ENCODE peak calls at places on chromosomes 6 and 20, in ten cellular contexts. Q, I, V, S, F, C, B, P, T and W are unnamed samples.

GRCh38 chr20:24166127-24166389 is 177.5 kb upstream of the GGTLC1 start:
- DNase-seq in Q (no peak), I (no peak), V (no peak), S (no peak), F (no peak), C (no peak), B (no peak), P (no peak), T (no peak), W (no peak)

GRCh38 chr20:63432577-63433061 is 39.8 kb downstream of the KCNQ2 start:
- DNase-seq in Q (no peak), I (no peak), V (no peak), S (no peak), F (no peak), C (no peak), B (no peak), P (no peak), T (no peak), W (no peak)

GRCh38 chr20:38973546-38974120 is 11.5 kb downstream of the DHX35 start:
- DNase-seq in Q (no peak), I (no peak), V (peak; percentile 72), S (no peak), F (no peak), C (no peak), B (peak; percentile 58), P (no peak), T (peak; percentile 60), W (peak; percentile 38)

GRCh38 chr20:13898012-13898612 is 92.3 kb downstream of the SEL1L2 start:
- DNase-seq in Q (no peak), I (no peak), V (no peak), S (no peak), F (no peak), C (no peak), B (no peak), P (no peak), T (no peak), W (no peak)

GRCh38 chr20:53829706-53830521 is 236.3 kb upstream of the ZNF217 start:
- DNase-seq in Q (no peak), I (peak; percentile 74), V (peak; percentile 72), S (peak; percentile 62), F (no peak), C (no peak), B (peak; percentile 52), P (no peak), T (peak; percentile 62), W (peak; percentile 56)

GRCh38 chr6:17863971-17864754 is 123.3 kb downstream of the KIF13A start:
- DNase-seq in Q (no peak), I (no peak), V (peak; percentile 34), S (peak; percentile 77), F (no peak), C (peak; percentile 97), B (peak; percentile 71), P (no peak), T (peak; percentile 85), W (peak; percentile 88)

GRCh38 chr20:36135159-36135558 is 19.4 kb upstream of the EPB41L1 start:
- DNase-seq in Q (no peak), I (no peak), V (no peak), S (no peak), F (no peak), C (no peak), B (no peak), P (no peak), T (no peak), W (no peak)

GRCh38 chr6:83770910-83771309 is 62.0 kb upstream of the SNAP91 start:
- DNase-seq in Q (no peak), I (no peak), V (no peak), S (no peak), F (no peak), C (no peak), B (no peak), P (no peak), T (no peak), W (no peak)

GRCh38 chr6:29355603-29356002 is 13.1 kb downstream of the OR5V1 start:
- DNase-seq in Q (no peak), I (no peak), V (no peak), S (no peak), F (no peak), C (no peak), B (no peak), P (no peak), T (no peak), W (no peak)

GRCh38 chr6:29354980-29355379 is 13.7 kb downstream of the OR5V1 start:
- DNase-seq in Q (no peak), I (no peak), V (no peak), S (no peak), F (no peak), C (no peak), B (no peak), P (no peak), T (no peak), W (no peak)
- TF ChIP-seq CTCF in Q (no peak), I (no peak), V (no peak), S (no peak), F (no peak), C (no peak), B (no peak), P (no peak), T (no peak), W (no peak)

GRCh38 chr6:11196511-11197174 is 35.8 kb downstream of the NEDD9 start:
- DNase-seq in Q (no peak), I (peak; percentile 76), V (peak; percentile 51), S (no peak), F (no peak), C (no peak), B (peak; percentile 93), P (no peak), T (peak; percentile 76), W (peak; percentile 66)
- H3K4me3 ChIP-seq in Q (no peak overlapping the region), I (peak overlapping the region; percentile 4), V (peak overlapping the region; percentile 43), S (no peak overlapping the region), F (no peak overlapping the region), C (no peak overlapping the region), B (peak overlapping the region; percentile 5), P (no peak overlapping the region), T (peak overlapping the region; percentile 37), W (no peak overlapping the region)

GRCh38 chr20:4815618-4816017 is 93.9 kb downstream of the PRND start:
- DNase-seq in Q (no peak), I (no peak), V (no peak), S (no peak), F (no peak), C (no peak), B (no peak), P (no peak), T (no peak), W (no peak)

GRCh38 chr20:4813839-4814695 is 92.4 kb downstream of the PRND start:
- DNase-seq in Q (no peak), I (no peak), V (no peak), S (no peak), F (no peak), C (no peak), B (no peak), P (peak; percentile 31), T (no peak), W (no peak)

GRCh38 chr20:4814696-4815252 is 93.1 kb downstream of the PRND start:
- DNase-seq in Q (no peak), I (no peak), V (no peak), S (no peak), F (peak; percentile 76), C (no peak), B (no peak), P (peak; percentile 51), T (no peak), W (no peak)

GRCh38 chr20:4819901-4820300 is 98.2 kb downstream of the PRND start:
- DNase-seq in Q (no peak), I (no peak), V (no peak), S (no peak), F (no peak), C (no peak), B (no peak), P (no peak), T (no peak), W (no peak)

DNA sequence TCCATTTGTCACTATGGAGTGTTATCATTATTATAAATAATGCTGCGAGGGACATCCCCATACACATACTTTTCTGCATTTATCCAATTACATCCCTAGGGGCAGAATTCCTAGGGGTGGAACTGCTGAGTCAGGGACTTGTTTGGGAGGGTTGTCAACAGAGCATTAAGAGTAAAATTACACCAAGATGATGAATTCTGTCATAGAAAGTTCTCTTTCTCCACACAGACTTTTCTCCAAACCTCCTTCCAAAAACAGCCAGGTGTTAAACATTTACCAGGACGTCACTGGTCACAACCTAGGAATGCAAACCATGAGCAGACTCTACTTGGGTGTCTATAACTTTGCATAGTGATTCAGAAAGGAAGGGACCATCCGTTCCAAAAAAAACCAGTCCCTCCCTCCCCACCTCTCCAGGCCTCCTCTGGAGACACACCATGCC is 95.5 kb downstream of the PRND start:
- DNase-seq in Q (no peak), I (no peak), V (peak; percentile 6), S (peak; percentile 55), F (no peak), C (no peak), B (no peak), P (no peak), T (peak; percentile 31), W (peak; percentile 42)
- TF ChIP-seq CTCF in Q (no peak), I (peak; percentile 22), V (no peak), S (peak; percentile 37), F (no peak), C (peak; percentile 17), B (no peak), P (no peak), T (no peak), W (peak; percentile 3)

GRCh38 chr6:160040527-160041264 is 71.8 kb downstream of the IGF2R start:
- DNase-seq in Q (no peak), I (no peak), V (no peak), S (no peak), F (no peak), C (no peak), B (no peak), P (no peak), T (no peak), W (no peak)

GRCh38 chr6:160042788-160043301 is 74.0 kb downstream of the IGF2R start:
- DNase-seq in Q (no peak), I (peak; percentile 10), V (peak; percentile 68), S (peak; percentile 77), F (no peak), C (no peak), B (peak; percentile 77), P (no peak), T (peak; percentile 83), W (peak; percentile 82)

GRCh38 chr6:160041608-160042007 is 72.7 kb downstream of the IGF2R start:
- DNase-seq in Q (no peak), I (peak; percentile 35), V (peak; percentile 88), S (peak; percentile 94), F (peak; percentile 77), C (no peak), B (peak; percentile 92), P (no peak), T (peak; percentile 86), W (peak; percentile 88)

GRCh38 chr6:160043784-160044183 is 74.9 kb downstream of the IGF2R start:
- DNase-seq in Q (no peak), I (no peak), V (no peak), S (no peak), F (no peak), C (no peak), B (no peak), P (no peak), T (no peak), W (no peak)

DNA sequence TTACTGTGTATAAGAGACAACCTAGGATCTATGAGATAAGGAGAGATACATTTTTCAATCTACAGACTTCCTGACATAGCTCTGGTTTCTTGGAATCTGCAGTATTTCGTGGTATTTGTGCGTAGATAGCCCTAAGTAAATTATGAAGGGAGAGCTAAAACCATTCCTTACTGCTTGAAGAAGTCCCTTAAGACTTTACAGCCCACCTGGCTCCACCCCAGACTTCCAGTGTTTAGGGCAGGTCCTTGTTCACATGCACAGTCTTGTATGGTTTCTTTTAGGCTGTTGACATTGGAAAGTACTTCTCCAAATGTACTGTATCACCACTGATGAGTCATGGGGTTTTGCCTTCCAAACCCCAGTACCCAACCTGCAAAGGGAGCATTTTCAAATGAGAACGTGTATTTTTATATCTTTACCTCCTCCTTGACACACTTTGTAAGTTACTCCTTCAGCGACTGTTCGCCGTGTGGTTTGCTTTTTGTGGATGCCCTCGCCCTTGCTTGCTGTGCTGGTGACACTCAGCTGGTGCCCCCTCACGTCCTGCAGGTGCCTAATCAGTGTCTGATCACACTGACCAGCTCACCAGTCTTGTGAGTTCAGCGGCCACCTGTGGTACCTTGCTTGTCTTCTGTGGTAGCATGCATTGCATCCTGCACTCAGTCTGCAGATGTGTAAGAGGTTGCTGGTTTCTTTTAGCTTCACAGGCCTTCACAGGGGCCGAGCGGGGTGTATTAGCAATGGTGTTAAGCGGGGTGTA is 73.3 kb downstream of the IGF2R start:
- DNase-seq in Q (no peak), I (no peak), V (peak; percentile 72), S (peak; percentile 84), F (no peak), C (peak; percentile 69), B (peak; percentile 78), P (no peak), T (peak; percentile 79), W (peak; percentile 38)
- H3K4me3 ChIP-seq in Q (no peak overlapping the region), I (no peak overlapping the region), V (no peak overlapping the region), S (peak overlapping the region; percentile 29), F (no peak overlapping the region), C (no peak overlapping the region), B (no peak overlapping the region), P (peak overlapping the region; percentile 34), T (no peak overlapping the region), W (peak overlapping the region; percentile 11)